ENCODE peak calls at places on chromosomes 16 and 17, in nine cellular contexts. One of them, this sample, is unnamed.

GRCh38 chr17:17853811-17854527 is 17.2 kb upstream of the SREBF1 start:
- DNase-seq in endodermal cell: no peak
- DNase-seq in prostate gland: no peak
- DNase-seq in psoas muscle: no peak
- DNase-seq in NB4: no peak
- DNase-seq in tibial artery: no peak
- DNase-seq in omental fat pad: no peak
- DNase-seq in mucosa of descending colon: no peak
- DNase-seq in epithelial cell of esophagus: peak
- DNase-seq in this sample: no peak

GRCh38 chr17:80791758-80792284 is 199.8 kb upstream of the CHMP6 start:
- DNase-seq in omental fat pad: peak
- DNase-seq in endodermal cell: peak
- DNase-seq in epithelial cell of esophagus: peak
- DNase-seq in NB4: no peak
- DNase-seq in mucosa of descending colon: no peak
- DNase-seq in psoas muscle: peak
- DNase-seq in tibial artery: peak
- DNase-seq in prostate gland: no peak
- DNase-seq in this sample: no peak

GRCh38 chr16:57646388-57647039 is 18.1 kb downstream of the ADGRG1 start:
- DNase-seq in prostate gland: no peak
- DNase-seq in tibial artery: no peak
- DNase-seq in psoas muscle: no peak
- DNase-seq in epithelial cell of esophagus: no peak
- DNase-seq in mucosa of descending colon: no peak
- DNase-seq in endodermal cell: no peak
- DNase-seq in NB4: no peak
- DNase-seq in omental fat pad: no peak
- DNase-seq in this sample: no peak

GRCh38 chr17:57257213-57257873 is 1.0 kb downstream of the MSI2 start:
- DNase-seq in psoas muscle: no peak
- DNase-seq in omental fat pad: no peak
- DNase-seq in epithelial cell of esophagus: no peak
- DNase-seq in tibial artery: no peak
- DNase-seq in endodermal cell: no peak
- DNase-seq in mucosa of descending colon: no peak
- DNase-seq in NB4: peak
- DNase-seq in prostate gland: peak
- DNase-seq in this sample: no peak

GRCh38 chr16:64950262-64950661 is 171.6 kb downstream of the CDH11 start:
- DNase-seq in NB4: peak
- DNase-seq in omental fat pad: no peak
- DNase-seq in endodermal cell: peak
- DNase-seq in mucosa of descending colon: no peak
- DNase-seq in prostate gland: no peak
- DNase-seq in tibial artery: no peak
- DNase-seq in epithelial cell of esophagus: no peak
- DNase-seq in psoas muscle: no peak
- DNase-seq in this sample: no peak

GRCh38 chr17:81842725-81843504 is 8.1 kb upstream of the PPP1R27 start:
- DNase-seq in tibial artery: no peak
- DNase-seq in mucosa of descending colon: no peak
- DNase-seq in omental fat pad: no peak
- DNase-seq in epithelial cell of esophagus: peak
- DNase-seq in psoas muscle: peak
- DNase-seq in prostate gland: no peak
- DNase-seq in endodermal cell: no peak
- DNase-seq in NB4: peak
- DNase-seq in this sample: no peak

GRCh38 chr16:85187886-85188285 is 75.6 kb upstream of the CIBAR2 start:
- DNase-seq in NB4: no peak
- DNase-seq in psoas muscle: no peak
- DNase-seq in epithelial cell of esophagus: no peak
- DNase-seq in omental fat pad: no peak
- DNase-seq in mucosa of descending colon: no peak
- DNase-seq in endodermal cell: no peak
- DNase-seq in prostate gland: no peak
- DNase-seq in tibial artery: no peak
- DNase-seq in this sample: no peak

GRCh38 chr16:12532871-12533610 is 270.6 kb downstream of the CPPED1 start:
- DNase-seq in epithelial cell of esophagus: no peak
- DNase-seq in endodermal cell: no peak
- DNase-seq in prostate gland: no peak
- DNase-seq in omental fat pad: no peak
- DNase-seq in psoas muscle: no peak
- DNase-seq in NB4: no peak
- DNase-seq in mucosa of descending colon: no peak
- DNase-seq in tibial artery: no peak
- DNase-seq in this sample: no peak

GRCh38 chr17:79930786-79931516 is 91.7 kb upstream of the CBX4 start:
- DNase-seq in omental fat pad: no peak
- DNase-seq in prostate gland: no peak
- DNase-seq in epithelial cell of esophagus: no peak
- DNase-seq in psoas muscle: no peak
- DNase-seq in tibial artery: no peak
- DNase-seq in mucosa of descending colon: no peak
- DNase-seq in endodermal cell: peak
- DNase-seq in NB4: no peak
- DNase-seq in this sample: no peak

GRCh38 chr17:10513284-10514067 is 4.9 kb downstream of the MYH1 start:
- DNase-seq in endodermal cell: no peak
- DNase-seq in psoas muscle: no peak
- DNase-seq in mucosa of descending colon: no peak
- DNase-seq in omental fat pad: no peak
- DNase-seq in prostate gland: peak
- DNase-seq in NB4: no peak
- DNase-seq in epithelial cell of esophagus: no peak
- DNase-seq in tibial artery: no peak
- DNase-seq in this sample: no peak

GRCh38 chr17:1785925-1786324 is 24.1 kb downstream of the SERPINF1 start:
- DNase-seq in endodermal cell: no peak
- DNase-seq in mucosa of descending colon: no peak
- DNase-seq in prostate gland: no peak
- DNase-seq in omental fat pad: no peak
- DNase-seq in NB4: no peak
- DNase-seq in tibial artery: no peak
- DNase-seq in epithelial cell of esophagus: no peak
- DNase-seq in psoas muscle: peak
- DNase-seq in this sample: no peak

GRCh38 chr16:10521681-10522274 is 58.6 kb downstream of the EMP2 start:
- DNase-seq in psoas muscle: peak
- DNase-seq in omental fat pad: no peak
- DNase-seq in endodermal cell: peak
- DNase-seq in mucosa of descending colon: no peak
- DNase-seq in NB4: peak
- DNase-seq in prostate gland: peak
- DNase-seq in tibial artery: peak
- DNase-seq in epithelial cell of esophagus: peak
- DNase-seq in this sample: peak

GRCh38 chr16:82699711-82700495 is 73.1 kb downstream of the CDH13 start:
- DNase-seq in NB4: peak
- DNase-seq in omental fat pad: no peak
- DNase-seq in epithelial cell of esophagus: peak
- DNase-seq in prostate gland: peak
- DNase-seq in tibial artery: peak
- DNase-seq in psoas muscle: no peak
- DNase-seq in endodermal cell: no peak
- DNase-seq in mucosa of descending colon: no peak
- DNase-seq in this sample: no peak

GRCh38 chr16:87720411-87720810 is 45.4 kb downstream of the KLHDC4 start:
- DNase-seq in mucosa of descending colon: no peak
- DNase-seq in omental fat pad: no peak
- DNase-seq in tibial artery: no peak
- DNase-seq in epithelial cell of esophagus: no peak
- DNase-seq in prostate gland: no peak
- DNase-seq in endodermal cell: no peak
- DNase-seq in NB4: no peak
- DNase-seq in psoas muscle: no peak
- DNase-seq in this sample: peak

GRCh38 chr16:7185689-7186088 is 147.0 kb upstream of the RBFOX1 start:
- DNase-seq in endodermal cell: no peak
- DNase-seq in mucosa of descending colon: no peak
- DNase-seq in prostate gland: no peak
- DNase-seq in epithelial cell of esophagus: peak
- DNase-seq in omental fat pad: no peak
- DNase-seq in NB4: no peak
- DNase-seq in psoas muscle: no peak
- DNase-seq in tibial artery: no peak
- DNase-seq in this sample: no peak

GRCh38 chr17:37089998-37090397 is 141.2 kb downstream of the AATF start:
- DNase-seq in tibial artery: no peak
- DNase-seq in omental fat pad: no peak
- DNase-seq in mucosa of descending colon: no peak
- DNase-seq in endodermal cell: no peak
- DNase-seq in NB4: peak
- DNase-seq in prostate gland: no peak
- DNase-seq in epithelial cell of esophagus: no peak
- DNase-seq in psoas muscle: no peak
- DNase-seq in this sample: no peak

GRCh38 chr17:21275047-21275578 is 9.4 kb upstream of the MAP2K3 start:
- DNase-seq in epithelial cell of esophagus: no peak
- DNase-seq in tibial artery: no peak
- DNase-seq in psoas muscle: no peak
- DNase-seq in mucosa of descending colon: no peak
- DNase-seq in prostate gland: no peak
- DNase-seq in omental fat pad: no peak
- DNase-seq in NB4: peak
- DNase-seq in endodermal cell: no peak
- DNase-seq in this sample: no peak

GRCh38 chr17:77281904-77282367 is 141.2 kb downstream of the SEC14L1 start:
- DNase-seq in NB4: no peak
- DNase-seq in psoas muscle: no peak
- DNase-seq in endodermal cell: peak
- DNase-seq in omental fat pad: no peak
- DNase-seq in tibial artery: no peak
- DNase-seq in prostate gland: no peak
- DNase-seq in epithelial cell of esophagus: peak
- DNase-seq in mucosa of descending colon: peak
- DNase-seq in this sample: no peak

GRCh38 chr17:57528084-57528451 is 217.0 kb downstream of the CCDC182 start:
- DNase-seq in endodermal cell: no peak
- DNase-seq in psoas muscle: no peak
- DNase-seq in mucosa of descending colon: no peak
- DNase-seq in omental fat pad: no peak
- DNase-seq in NB4: no peak
- DNase-seq in prostate gland: no peak
- DNase-seq in tibial artery: no peak
- DNase-seq in epithelial cell of esophagus: no peak
- DNase-seq in this sample: no peak

GRCh38 chr16:49332589-49333267 is 40.9 kb upstream of the C16orf78 start:
- DNase-seq in epithelial cell of esophagus: no peak
- DNase-seq in mucosa of descending colon: no peak
- DNase-seq in psoas muscle: no peak
- DNase-seq in endodermal cell: no peak
- DNase-seq in tibial artery: no peak
- DNase-seq in omental fat pad: no peak
- DNase-seq in prostate gland: peak
- DNase-seq in NB4: no peak
- DNase-seq in this sample: no peak

GRCh38 chr17:75854881-75855309 is 240 bp downstream of the WBP2 start:
- DNase-seq in prostate gland: no peak
- DNase-seq in omental fat pad: no peak
- DNase-seq in tibial artery: no peak
- DNase-seq in NB4: no peak
- DNase-seq in epithelial cell of esophagus: no peak
- DNase-seq in psoas muscle: peak
- DNase-seq in endodermal cell: no peak
- DNase-seq in mucosa of descending colon: no peak
- DNase-seq in this sample: no peak
- TF ChIP-seq CTCF in prostate gland: no peak
- TF ChIP-seq CTCF in omental fat pad: no peak
- TF ChIP-seq CTCF in tibial artery: no peak
- TF ChIP-seq CTCF in NB4: no peak
- TF ChIP-seq CTCF in epithelial cell of esophagus: no peak
- TF ChIP-seq CTCF in psoas muscle: no peak
- TF ChIP-seq CTCF in endodermal cell: no peak
- TF ChIP-seq CTCF in mucosa of descending colon: no peak
- TF ChIP-seq CTCF in this sample: no peak

GRCh38 chr17:70629902-70630301 is 460.6 kb downstream of the KCNJ2 start:
- DNase-seq in NB4: no peak
- DNase-seq in prostate gland: no peak
- DNase-seq in omental fat pad: no peak
- DNase-seq in psoas muscle: no peak
- DNase-seq in epithelial cell of esophagus: peak
- DNase-seq in tibial artery: no peak
- DNase-seq in mucosa of descending colon: no peak
- DNase-seq in endodermal cell: no peak
- DNase-seq in this sample: no peak
- TF ChIP-seq CTCF in NB4: no peak
- TF ChIP-seq CTCF in prostate gland: peak
- TF ChIP-seq CTCF in omental fat pad: no peak
- TF ChIP-seq CTCF in psoas muscle: peak
- TF ChIP-seq CTCF in epithelial cell of esophagus: peak
- TF ChIP-seq CTCF in tibial artery: no peak
- TF ChIP-seq CTCF in mucosa of descending colon: no peak
- TF ChIP-seq CTCF in endodermal cell: no peak
- TF ChIP-seq CTCF in this sample: no peak

GRCh38 chr17:4895676-4896331 is 3.5 kb upstream of the C17orf107 start:
- DNase-seq in prostate gland: no peak
- DNase-seq in NB4: no peak
- DNase-seq in psoas muscle: no peak
- DNase-seq in epithelial cell of esophagus: no peak
- DNase-seq in mucosa of descending colon: peak
- DNase-seq in endodermal cell: peak
- DNase-seq in omental fat pad: no peak
- DNase-seq in tibial artery: no peak
- DNase-seq in this sample: peak
- TF ChIP-seq CTCF in prostate gland: no peak
- TF ChIP-seq CTCF in NB4: peak
- TF ChIP-seq CTCF in psoas muscle: no peak
- TF ChIP-seq CTCF in epithelial cell of esophagus: peak
- TF ChIP-seq CTCF in mucosa of descending colon: no peak
- TF ChIP-seq CTCF in endodermal cell: peak
- TF ChIP-seq CTCF in omental fat pad: no peak
- TF ChIP-seq CTCF in tibial artery: no peak
- TF ChIP-seq CTCF in this sample: no peak

DNA sequence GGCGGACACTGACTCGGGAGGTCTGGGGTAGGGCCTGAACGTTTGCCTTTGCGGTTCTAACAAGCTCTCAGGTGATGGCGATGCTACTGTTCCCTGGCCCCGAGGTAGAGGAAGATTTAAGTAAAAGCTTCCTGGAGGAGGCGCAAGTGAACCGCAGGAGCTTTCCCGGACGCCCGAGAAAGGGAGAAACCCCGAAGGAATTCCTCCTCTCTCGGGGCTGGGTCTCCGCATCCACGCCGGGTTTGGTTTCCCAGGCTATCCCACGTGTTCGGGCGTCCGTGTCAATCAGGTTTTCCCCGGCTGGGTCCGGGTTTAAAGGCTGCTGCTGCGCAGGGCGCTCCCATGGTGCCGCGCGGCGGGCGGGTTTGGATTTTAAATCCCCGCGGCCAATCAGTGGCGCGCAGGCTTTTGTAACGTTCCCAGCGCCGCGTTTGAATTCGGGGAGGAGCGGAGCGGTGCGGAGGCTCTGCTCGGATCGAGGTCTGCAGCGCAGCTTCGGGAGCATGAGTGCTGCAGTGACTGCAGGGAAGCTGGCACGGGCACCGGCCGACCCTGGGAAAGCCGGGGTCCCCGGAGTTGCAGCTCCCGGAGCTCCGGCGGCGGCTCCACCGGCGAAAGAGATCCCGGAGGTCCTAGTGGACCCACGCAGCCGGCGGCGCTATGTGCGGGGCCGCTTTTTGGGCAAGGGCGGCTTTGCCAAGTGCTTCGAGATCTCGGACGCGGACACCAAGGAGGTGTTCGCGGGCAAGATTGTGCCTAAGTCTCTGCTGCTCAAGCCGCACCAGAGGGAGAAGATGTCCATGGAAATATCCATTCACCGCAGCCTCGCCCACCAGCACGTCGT is at the start of gene PLK1:
- DNase-seq in prostate gland: peak
- DNase-seq in endodermal cell: peak
- DNase-seq in psoas muscle: peak
- DNase-seq in mucosa of descending colon: peak
- DNase-seq in tibial artery: peak
- DNase-seq in omental fat pad: peak
- DNase-seq in epithelial cell of esophagus: peak
- DNase-seq in NB4: peak
- DNase-seq in this sample: peak
- TF ChIP-seq CTCF in prostate gland: peak
- TF ChIP-seq CTCF in endodermal cell: peak
- TF ChIP-seq CTCF in psoas muscle: peak
- TF ChIP-seq CTCF in mucosa of descending colon: no peak
- TF ChIP-seq CTCF in tibial artery: peak
- TF ChIP-seq CTCF in omental fat pad: no peak
- TF ChIP-seq CTCF in epithelial cell of esophagus: peak
- TF ChIP-seq CTCF in NB4: no peak
- TF ChIP-seq CTCF in this sample: no peak

This sample was measured in glutamatergic neuron.